ENCODE peak calls at places on chromosomes 11 and 22, in eight cellular contexts. N, O, D, U, J, M, S and L are unnamed samples.

GRCh38 chr11:84930863-84931262 is 696.3 kb downstream of the DLG2 start:
- DNase-seq in D (no peak), J (no peak), U (no peak), S (no peak), N (no peak), O (no peak), M (no peak), L (no peak)

GRCh38 chr11:36155770-36156485 is 133.3 kb downstream of the COMMD9 start:
- DNase-seq in M (no peak), S (peak), U (peak), N (no peak), J (no peak), O (no peak), D (peak), L (no peak)

GRCh38 chr22:19105456-19105855 is 16.8 kb downstream of the DGCR2 start:
- DNase-seq in S (no peak), U (no peak), D (no peak), N (no peak), M (no peak), O (no peak), J (no peak), L (no peak)

GRCh38 chr22:43526117-43526655 is 114.4 kb downstream of the MPPED1 start:
- DNase-seq in J (no peak), D (no peak), O (no peak), N (no peak), M (no peak), S (no peak), U (no peak), L (no peak)

GRCh38 chr11:19267567-19267966 is 26.8 kb upstream of the E2F8 start:
- DNase-seq in D (no peak), S (no peak), J (no peak), U (no peak), M (no peak), N (no peak), O (no peak), L (no peak)

GRCh38 chr11:48272551-48273080 is 9.0 kb downstream of the OR4X1 start:
- DNase-seq in O (no peak), M (no peak), U (no peak), S (no peak), J (no peak), D (no peak), N (no peak), L (no peak)

GRCh38 chr11:94623120-94623735 is 56.1 kb downstream of the PIWIL4 start:
- DNase-seq in S (peak), J (peak), M (peak), O (no peak), N (peak), U (peak), D (peak), L (no peak)

GRCh38 chr11:56846631-56847400 is 98.3 kb upstream of the OR9G4 start:
- DNase-seq in U (no peak), S (peak), O (no peak), D (no peak), J (no peak), M (no peak), N (no peak), L (no peak)

GRCh38 chr11:8567597-8568198 is 26.3 kb downstream of the STK33 start:
- DNase-seq in J (no peak), U (no peak), D (peak), S (peak), M (peak), O (no peak), N (no peak), L (no peak)

GRCh38 chr22:29704528-29705285 is 15.1 kb upstream of the CABP7 start:
- DNase-seq in U (peak), O (no peak), D (peak), S (no peak), N (no peak), M (no peak), J (no peak), L (no peak)

GRCh38 chr11:117220568-117220967 is 11.3 kb downstream of the PCSK7 start:
- DNase-seq in S (no peak), M (no peak), D (no peak), O (no peak), N (no peak), U (peak), J (no peak), L (no peak)

GRCh38 chr11:60305906-60306619 is 21.0 kb upstream of the MS4A6E start:
- DNase-seq in S (peak), U (no peak), N (no peak), J (no peak), O (no peak), D (peak), M (no peak), L (no peak)

GRCh38 chr11:125960771-125961170 is 14.9 kb downstream of the VSIG10L2 start:
- DNase-seq in D (no peak), S (no peak), N (no peak), J (no peak), U (no peak), M (no peak), O (no peak), L (no peak)

GRCh38 chr11:92886243-92886905 is 83.1 kb upstream of the MTNR1B start:
- DNase-seq in J (peak), S (peak), U (peak), D (peak), O (no peak), N (peak), M (peak), L (no peak)

GRCh38 chr11:47359586-47359985 is 7.1 kb upstream of the MYBPC3 start:
- DNase-seq in J (no peak), S (no peak), N (no peak), D (no peak), O (no peak), M (no peak), U (no peak), L (no peak)

GRCh38 chr11:45751430-45751829 is 53.5 kb upstream of the SLC35C1 start:
- DNase-seq in N (no peak), U (peak), S (no peak), D (no peak), J (no peak), O (no peak), M (no peak), L (no peak)

GRCh38 chr11:118081241-118081958 is 4.5 kb downstream of the TMPRSS4 start:
- DNase-seq in U (no peak), M (no peak), N (no peak), O (no peak), J (no peak), S (peak), D (peak), L (no peak)

GRCh38 chr22:41003041-41003440 is 51.9 kb downstream of the RBX1 start:
- DNase-seq in O (no peak), M (no peak), U (no peak), N (no peak), J (no peak), D (no peak), S (peak), L (no peak)

GRCh38 chr11:35682230-35683195 is 19.9 kb downstream of the TRIM44 start:
- DNase-seq in S (no peak), U (peak), J (no peak), M (no peak), O (no peak), D (no peak), N (peak), L (no peak)

GRCh38 chr22:45598596-45599217 is 72.9 kb upstream of the ATXN10 start:
- DNase-seq in D (no peak), M (no peak), U (no peak), J (no peak), N (no peak), S (no peak), O (no peak), L (no peak)

GRCh38 chr22:30691204-30691603 is 3.5 kb upstream of the OSBP2 start:
- DNase-seq in S (no peak), J (no peak), U (no peak), D (no peak), O (no peak), M (no peak), N (no peak), L (no peak)

GRCh38 chr22:45103756-45104155 is 60.0 kb upstream of the NUP50 start:
- DNase-seq in U (no peak), N (no peak), J (no peak), S (no peak), O (no peak), D (no peak), M (no peak), L (no peak)

GRCh38 chr11:132258865-132259264 is 888.5 kb downstream of the NTM start:
- DNase-seq in M (no peak), S (peak), U (no peak), J (no peak), O (no peak), D (peak), N (no peak), L (no peak)

GRCh38 chr11:132131962-132132361 is 761.5 kb downstream of the NTM start:
- DNase-seq in N (no peak), O (no peak), U (no peak), S (no peak), D (no peak), J (no peak), M (no peak), L (no peak)

GRCh38 chr11:120972621-120973020 is 51.3 kb upstream of the TBCEL start:
- DNase-seq in U (no peak), O (no peak), J (no peak), M (no peak), N (no peak), D (no peak), S (no peak), L (no peak)

GRCh38 chr11:444397-445144 is 2.8 kb upstream of the ANO9 start:
- DNase-seq in N (no peak), J (no peak), U (no peak), O (no peak), S (peak), M (no peak), D (peak), L (no peak)

GRCh38 chr22:49423125-49423650 is 404.5 kb downstream of the BRD1 start:
- DNase-seq in S (no peak), U (no peak), J (no peak), D (no peak), O (no peak), N (no peak), M (no peak), L (no peak)

GRCh38 chr11:19816040-19816439 is 103.4 kb downstream of the NAV2 start:
- DNase-seq in U (peak), S (no peak), J (no peak), O (no peak), M (no peak), N (no peak), D (no peak), L (no peak)

GRCh38 chr11:15757299-15757698 is 599.0 kb downstream of the SOX6 start:
- DNase-seq in M (no peak), O (no peak), N (no peak), J (no peak), D (peak), U (no peak), S (no peak), L (no peak)

GRCh38 chr11:69726481-69726880 is 22.7 kb upstream of the FGF19 start:
- DNase-seq in J (no peak), D (no peak), U (no peak), S (no peak), M (no peak), O (no peak), N (no peak), L (no peak)

GRCh38 chr11:9858822-9859221 is 194.9 kb downstream of the SWAP70 start:
- DNase-seq in S (no peak), N (peak), O (no peak), M (no peak), U (no peak), D (peak), J (peak), L (no peak)

GRCh38 chr11:88739524-88739923 is 326.3 kb downstream of the GRM5 start:
- DNase-seq in S (no peak), D (no peak), M (no peak), N (no peak), O (no peak), U (no peak), J (no peak), L (no peak)

GRCh38 chr11:57735655-57736298 is 5.5 kb upstream of the SELENOH start:
- DNase-seq in O (no peak), N (no peak), U (no peak), M (no peak), S (no peak), D (no peak), J (no peak), L (no peak)